ENCODE peak calls at places on chromosomes 4 and X, in seven cellular contexts. One of them, this sample, is unnamed.

GRCh38 chr4:185395255-185395955 is at the start of gene LRP2BP:
- DNase-seq in HepG2: peak; percentile 59
- DNase-seq in HAP-1: peak; percentile 76
- DNase-seq in body of pancreas: no peak
- DNase-seq in H7: no peak
- DNase-seq in testis: no peak
- DNase-seq in right lobe of liver: no peak
- DNase-seq in this sample: no peak

GRCh38 chrX:135977611-135978010 is 3.8 kb upstream of the MMGT1 start:
- DNase-seq in HepG2: no peak
- DNase-seq in HAP-1: no peak
- DNase-seq in body of pancreas: no peak
- DNase-seq in H7: no peak
- DNase-seq in testis: no peak
- DNase-seq in right lobe of liver: no peak
- DNase-seq in this sample: no peak

GRCh38 chrX:105618393-105619101 is 203.8 kb upstream of the NRK start:
- DNase-seq in HepG2: peak; percentile 2
- DNase-seq in HAP-1: no peak
- DNase-seq in body of pancreas: no peak
- DNase-seq in H7: no peak
- DNase-seq in testis: no peak
- DNase-seq in right lobe of liver: no peak
- DNase-seq in this sample: no peak

GRCh38 chr4:60683357-60683756 is 516.8 kb upstream of the ADGRL3 start:
- DNase-seq in HepG2: no peak
- DNase-seq in HAP-1: no peak
- DNase-seq in body of pancreas: no peak
- DNase-seq in H7: no peak
- DNase-seq in testis: no peak
- DNase-seq in right lobe of liver: no peak
- DNase-seq in this sample: no peak

GRCh38 chrX:41333744-41333993 is 293 bp upstream of the DDX3X start:
- DNase-seq in HepG2: peak; percentile 75
- DNase-seq in HAP-1: no peak
- DNase-seq in body of pancreas: peak; percentile 75
- DNase-seq in H7: no peak
- DNase-seq in testis: no peak
- DNase-seq in right lobe of liver: no peak
- DNase-seq in this sample: peak; percentile 63

GRCh38 chr4:113513376-113513775 is 248.2 kb downstream of the CAMK2D start:
- DNase-seq in HepG2: no peak
- DNase-seq in HAP-1: no peak
- DNase-seq in body of pancreas: no peak
- DNase-seq in H7: no peak
- DNase-seq in testis: no peak
- DNase-seq in right lobe of liver: no peak
- DNase-seq in this sample: no peak

GRCh38 chrX:40694833-40695232 is 40.5 kb downstream of the MED14 start:
- DNase-seq in HepG2: no peak
- DNase-seq in HAP-1: no peak
- DNase-seq in body of pancreas: no peak
- DNase-seq in H7: no peak
- DNase-seq in testis: no peak
- DNase-seq in right lobe of liver: no peak
- DNase-seq in this sample: no peak

GRCh38 chr4:74715731-74716435 is 78.4 kb downstream of the BTC start:
- DNase-seq in HepG2: no peak
- DNase-seq in HAP-1: no peak
- DNase-seq in body of pancreas: no peak
- DNase-seq in H7: no peak
- DNase-seq in testis: no peak
- DNase-seq in right lobe of liver: no peak
- DNase-seq in this sample: no peak

GRCh38 chr4:88382621-88383020 is 4.0 kb downstream of the HERC6 start:
- DNase-seq in HepG2: no peak
- DNase-seq in HAP-1: no peak
- DNase-seq in body of pancreas: peak; percentile 20
- DNase-seq in H7: no peak
- DNase-seq in testis: no peak
- DNase-seq in right lobe of liver: no peak
- DNase-seq in this sample: no peak

GRCh38 chr4:176230827-176231226 is 35.4 kb upstream of the SPATA4 start:
- DNase-seq in HepG2: no peak
- DNase-seq in HAP-1: no peak
- DNase-seq in body of pancreas: no peak
- DNase-seq in H7: no peak
- DNase-seq in testis: no peak
- DNase-seq in right lobe of liver: no peak
- DNase-seq in this sample: no peak

GRCh38 chr4:177250056-177250696 is 59.5 kb upstream of the NEIL3 start:
- DNase-seq in HepG2: peak; percentile 24
- DNase-seq in HAP-1: peak; percentile 54
- DNase-seq in body of pancreas: peak; percentile 70
- DNase-seq in H7: peak; percentile 63
- DNase-seq in testis: peak; percentile 80
- DNase-seq in right lobe of liver: peak; percentile 67
- DNase-seq in this sample: no peak

GRCh38 chrX:54530358-54530900 is 410 bp downstream of the GNL3L start:
- DNase-seq in HepG2: no peak
- DNase-seq in HAP-1: no peak
- DNase-seq in body of pancreas: no peak
- DNase-seq in H7: no peak
- DNase-seq in testis: no peak
- DNase-seq in right lobe of liver: no peak
- DNase-seq in this sample: no peak

GRCh38 chr4:131054489-131055019 is 1958.6 kb downstream of the C4orf33 start:
- DNase-seq in HepG2: no peak
- DNase-seq in HAP-1: no peak
- DNase-seq in body of pancreas: no peak
- DNase-seq in H7: peak; percentile 6
- DNase-seq in testis: no peak
- DNase-seq in right lobe of liver: no peak
- DNase-seq in this sample: no peak

GRCh38 chrX:70398899-70399298 is 24.2 kb upstream of the GDPD2 start:
- DNase-seq in HepG2: peak; percentile 45
- DNase-seq in HAP-1: no peak
- DNase-seq in body of pancreas: no peak
- DNase-seq in H7: no peak
- DNase-seq in testis: no peak
- DNase-seq in right lobe of liver: no peak
- DNase-seq in this sample: no peak

GRCh38 chr4:6749340-6750171 is 33.0 kb upstream of the KIAA0232 start:
- DNase-seq in HepG2: peak; percentile 91
- DNase-seq in HAP-1: no peak
- DNase-seq in body of pancreas: peak; percentile 78
- DNase-seq in H7: no peak
- DNase-seq in testis: peak; percentile 56
- DNase-seq in right lobe of liver: peak; percentile 98
- DNase-seq in this sample: no peak

GRCh38 chr4:83535945-83536648 is at the start of gene GPAT3:
- DNase-seq in HepG2: peak; percentile 64
- DNase-seq in HAP-1: peak; percentile 63
- DNase-seq in body of pancreas: peak; percentile 87
- DNase-seq in H7: peak; percentile 78
- DNase-seq in testis: peak; percentile 70
- DNase-seq in right lobe of liver: peak; percentile 96
- DNase-seq in this sample: peak; percentile 62

GRCh38 chr4:2292679-2293108 is 30.8 kb upstream of the MXD4 start:
- DNase-seq in HepG2: no peak
- DNase-seq in HAP-1: no peak
- DNase-seq in body of pancreas: no peak
- DNase-seq in H7: peak; percentile 35
- DNase-seq in testis: no peak
- DNase-seq in right lobe of liver: peak; percentile 7
- DNase-seq in this sample: no peak

GRCh38 chr4:161577604-161578301 is 586.0 kb downstream of the FSTL5 start:
- DNase-seq in HepG2: no peak
- DNase-seq in HAP-1: peak; percentile 85
- DNase-seq in body of pancreas: no peak
- DNase-seq in H7: no peak
- DNase-seq in testis: no peak
- DNase-seq in right lobe of liver: no peak
- DNase-seq in this sample: no peak

GRCh38 chr4:86099348-86099747 is 260.5 kb downstream of the MAPK10 start:
- DNase-seq in HepG2: no peak
- DNase-seq in HAP-1: no peak
- DNase-seq in body of pancreas: no peak
- DNase-seq in H7: peak; percentile 2
- DNase-seq in testis: no peak
- DNase-seq in right lobe of liver: no peak
- DNase-seq in this sample: no peak

GRCh38 chrX:68084765-68085164 is 348.5 kb downstream of the OPHN1 start:
- DNase-seq in HepG2: no peak
- DNase-seq in HAP-1: no peak
- DNase-seq in body of pancreas: peak; percentile 7
- DNase-seq in H7: no peak
- DNase-seq in testis: peak; percentile 21
- DNase-seq in right lobe of liver: peak; percentile 41
- DNase-seq in this sample: no peak

GRCh38 chr4:29311231-29311630 is 1408.9 kb upstream of the PCDH7 start:
- DNase-seq in HepG2: no peak
- DNase-seq in HAP-1: no peak
- DNase-seq in body of pancreas: no peak
- DNase-seq in H7: no peak
- DNase-seq in testis: no peak
- DNase-seq in right lobe of liver: no peak
- DNase-seq in this sample: no peak

GRCh38 chr4:112296949-112297483 is at the start of gene ALPK1:
- DNase-seq in HepG2: peak; percentile 33
- DNase-seq in HAP-1: peak; percentile 82
- DNase-seq in body of pancreas: peak; percentile 71
- DNase-seq in H7: no peak
- DNase-seq in testis: no peak
- DNase-seq in right lobe of liver: no peak
- DNase-seq in this sample: no peak

GRCh38 chrX:17613979-17614572 is 123.2 kb upstream of the SCML1 start:
- DNase-seq in HepG2: peak; percentile 24
- DNase-seq in HAP-1: no peak
- DNase-seq in body of pancreas: peak; percentile 69
- DNase-seq in H7: no peak
- DNase-seq in testis: no peak
- DNase-seq in right lobe of liver: no peak
- DNase-seq in this sample: no peak

GRCh38 chr4:88204882-88205281 is 46.4 kb upstream of the ABCG2 start:
- DNase-seq in HepG2: no peak
- DNase-seq in HAP-1: no peak
- DNase-seq in body of pancreas: no peak
- DNase-seq in H7: no peak
- DNase-seq in testis: no peak
- DNase-seq in right lobe of liver: no peak
- DNase-seq in this sample: no peak

GRCh38 chr4:110902500-110902899 is 279.6 kb upstream of the PITX2 start:
- DNase-seq in HepG2: no peak
- DNase-seq in HAP-1: no peak
- DNase-seq in body of pancreas: no peak
- DNase-seq in H7: no peak
- DNase-seq in testis: no peak
- DNase-seq in right lobe of liver: no peak
- DNase-seq in this sample: no peak

GRCh38 chr4:1759818-1760223 is 33.3 kb upstream of the FGFR3 start:
- DNase-seq in HepG2: no peak
- DNase-seq in HAP-1: no peak
- DNase-seq in body of pancreas: no peak
- DNase-seq in H7: peak; percentile 76
- DNase-seq in testis: no peak
- DNase-seq in right lobe of liver: no peak
- DNase-seq in this sample: no peak

GRCh38 chr4:108950158-108950915 is 187.5 kb upstream of the ETNPPL start:
- DNase-seq in HepG2: no peak
- DNase-seq in HAP-1: no peak
- DNase-seq in body of pancreas: no peak
- DNase-seq in H7: no peak
- DNase-seq in testis: no peak
- DNase-seq in right lobe of liver: no peak
- DNase-seq in this sample: no peak

GRCh38 chr4:108953941-108954340 is 191.1 kb upstream of the ETNPPL start:
- DNase-seq in HepG2: no peak
- DNase-seq in HAP-1: no peak
- DNase-seq in body of pancreas: no peak
- DNase-seq in H7: no peak
- DNase-seq in testis: no peak
- DNase-seq in right lobe of liver: no peak
- DNase-seq in this sample: no peak

GRCh38 chr4:108959497-108959896 is 196.6 kb upstream of the ETNPPL start:
- DNase-seq in HepG2: no peak
- DNase-seq in HAP-1: no peak
- DNase-seq in body of pancreas: no peak
- DNase-seq in H7: no peak
- DNase-seq in testis: no peak
- DNase-seq in right lobe of liver: no peak
- DNase-seq in this sample: no peak

GRCh38 chr4:108954880-108955279 is 192.0 kb upstream of the ETNPPL start:
- DNase-seq in HepG2: no peak
- DNase-seq in HAP-1: no peak
- DNase-seq in body of pancreas: no peak
- DNase-seq in H7: no peak
- DNase-seq in testis: no peak
- DNase-seq in right lobe of liver: no peak
- DNase-seq in this sample: no peak
- H3K27me3 ChIP-seq in HepG2: no peaks in the 10 kb centered on the region
- H3K27me3 ChIP-seq in HAP-1: no peaks in the 10 kb centered on the region
- H3K27me3 ChIP-seq in body of pancreas: no peaks in the 10 kb centered on the region
- H3K27me3 ChIP-seq in H7: no peaks in the 10 kb centered on the region
- H3K27me3 ChIP-seq in testis: no peaks in the 10 kb centered on the region
- H3K27me3 ChIP-seq in right lobe of liver: no peaks in the 10 kb centered on the region
- H3K27me3 ChIP-seq in this sample: no peaks in the 10 kb centered on the region

DNA sequence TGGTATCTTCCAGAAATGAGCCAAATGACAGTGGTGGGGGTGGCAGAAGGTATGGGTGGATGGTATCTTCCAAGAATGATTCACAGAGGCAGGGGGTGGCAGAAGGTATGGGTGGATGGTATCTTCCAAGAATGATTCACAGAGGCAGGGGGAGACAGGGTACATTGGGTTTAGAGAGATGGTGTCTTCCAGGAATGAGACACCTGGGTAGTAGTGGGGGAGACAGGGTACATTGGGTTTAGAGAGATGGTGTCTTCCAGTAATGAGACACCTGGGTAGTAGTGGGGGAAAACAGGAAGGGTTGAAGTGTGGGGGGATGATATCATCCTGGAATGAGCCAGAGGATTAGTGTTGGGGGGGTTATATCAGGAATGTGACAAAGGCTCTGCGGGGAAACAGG is 62.0 kb downstream of the MAOA start:
- DNase-seq in HepG2: no peak
- DNase-seq in HAP-1: no peak
- DNase-seq in body of pancreas: no peak
- DNase-seq in H7: no peak
- DNase-seq in testis: no peak
- DNase-seq in right lobe of liver: no peak
- DNase-seq in this sample: no peak
- H3K27me3 ChIP-seq in HepG2: no peaks in the 10 kb centered on the region
- H3K27me3 ChIP-seq in HAP-1: no peaks in the 10 kb centered on the region
- H3K27me3 ChIP-seq in body of pancreas: no peaks in the 10 kb centered on the region
- H3K27me3 ChIP-seq in H7: no peaks in the 10 kb centered on the region
- H3K27me3 ChIP-seq in testis: no peaks in the 10 kb centered on the region
- H3K27me3 ChIP-seq in right lobe of liver: no peaks in the 10 kb centered on the region
- H3K27me3 ChIP-seq in this sample: no peaks in the 10 kb centered on the region

GRCh38 chrX:50448565-50448964 is 22.1 kb downstream of the DGKK start:
- DNase-seq in HepG2: peak; percentile 62
- DNase-seq in HAP-1: no peak
- DNase-seq in body of pancreas: no peak
- DNase-seq in H7: no peak
- DNase-seq in testis: no peak
- DNase-seq in right lobe of liver: no peak
- DNase-seq in this sample: no peak
- H3K27me3 ChIP-seq in HepG2: no peaks in the 10 kb centered on the region
- H3K27me3 ChIP-seq in HAP-1: no peaks in the 10 kb centered on the region
- H3K27me3 ChIP-seq in body of pancreas: no peaks in the 10 kb centered on the region
- H3K27me3 ChIP-seq in H7: no peaks in the 10 kb centered on the region
- H3K27me3 ChIP-seq in testis: no peaks in the 10 kb centered on the region
- H3K27me3 ChIP-seq in right lobe of liver: no peaks in the 10 kb centered on the region
- H3K27me3 ChIP-seq in this sample: no peaks in the 10 kb centered on the region

GRCh38 chr4:93825551-93826216 is 2.9 kb upstream of the ATOH1 start:
- DNase-seq in HepG2: no peak
- DNase-seq in HAP-1: no peak
- DNase-seq in body of pancreas: no peak
- DNase-seq in H7: no peak
- DNase-seq in testis: no peak
- DNase-seq in right lobe of liver: no peak
- DNase-seq in this sample: no peak
- H3K27me3 ChIP-seq in HepG2: peaks cover 40% of the 10 kb centered on the region
- H3K27me3 ChIP-seq in HAP-1: peaks cover 2% of the 10 kb centered on the region
- H3K27me3 ChIP-seq in body of pancreas: no peaks in the 10 kb centered on the region
- H3K27me3 ChIP-seq in H7: peaks cover 47% of the 10 kb centered on the region
- H3K27me3 ChIP-seq in testis: no peaks in the 10 kb centered on the region
- H3K27me3 ChIP-seq in right lobe of liver: no peaks in the 10 kb centered on the region
- H3K27me3 ChIP-seq in this sample: peaks cover 54% of the 10 kb centered on the region